ENCODE peak calls at places on chromosomes 2 and 18, in six cellular contexts. One of them, this sample, is unnamed.

GRCh38 chr2:174331731-174332606 is 2.8 kb upstream of the SP9 start:
- DNase-seq in substantia nigra: no peak
- DNase-seq in hypothalamus: no peak
- DNase-seq in neural crest cell: no peak
- DNase-seq in T-cell: no peak
- DNase-seq in suprapubic skin: no peak
- DNase-seq in this sample: no peak

GRCh38 chr2:155250800-155251199 is 552.3 kb downstream of the KCNJ3 start:
- DNase-seq in hypothalamus: no peak
- DNase-seq in suprapubic skin: no peak
- DNase-seq in neural crest cell: no peak
- DNase-seq in T-cell: no peak
- DNase-seq in substantia nigra: no peak
- DNase-seq in this sample: peak

GRCh38 chr2:48799605-48800004 is 44.1 kb upstream of the LHCGR start:
- DNase-seq in neural crest cell: no peak
- DNase-seq in hypothalamus: no peak
- DNase-seq in suprapubic skin: no peak
- DNase-seq in T-cell: no peak
- DNase-seq in substantia nigra: no peak
- DNase-seq in this sample: no peak

GRCh38 chr18:5058768-5059539 is 138.1 kb downstream of the AKAIN1 start:
- DNase-seq in hypothalamus: no peak
- DNase-seq in neural crest cell: no peak
- DNase-seq in suprapubic skin: no peak
- DNase-seq in T-cell: peak
- DNase-seq in substantia nigra: no peak
- DNase-seq in this sample: peak

GRCh38 chr2:60818272-60818671 is 62.2 kb downstream of the PAPOLG start:
- DNase-seq in suprapubic skin: peak
- DNase-seq in neural crest cell: no peak
- DNase-seq in substantia nigra: no peak
- DNase-seq in hypothalamus: no peak
- DNase-seq in T-cell: no peak
- DNase-seq in this sample: no peak

GRCh38 chr2:41836944-41837343 is 210.9 kb upstream of the PKDCC start:
- DNase-seq in T-cell: peak
- DNase-seq in neural crest cell: peak
- DNase-seq in substantia nigra: no peak
- DNase-seq in suprapubic skin: no peak
- DNase-seq in hypothalamus: no peak
- DNase-seq in this sample: no peak

GRCh38 chr2:188897096-188897495 is 77.1 kb upstream of the COL3A1 start:
- DNase-seq in suprapubic skin: no peak
- DNase-seq in hypothalamus: no peak
- DNase-seq in T-cell: no peak
- DNase-seq in substantia nigra: no peak
- DNase-seq in neural crest cell: no peak
- DNase-seq in this sample: no peak

GRCh38 chr2:161232571-161232970 is 72.3 kb downstream of the TANK start:
- DNase-seq in neural crest cell: no peak
- DNase-seq in hypothalamus: no peak
- DNase-seq in T-cell: no peak
- DNase-seq in substantia nigra: no peak
- DNase-seq in suprapubic skin: no peak
- DNase-seq in this sample: no peak

GRCh38 chr2:109523536-109524361 is 90.0 kb downstream of the SEPTIN10 start:
- DNase-seq in T-cell: no peak
- DNase-seq in suprapubic skin: no peak
- DNase-seq in hypothalamus: no peak
- DNase-seq in neural crest cell: no peak
- DNase-seq in substantia nigra: no peak
- DNase-seq in this sample: no peak

GRCh38 chr18:50287028-50287440 is 458 bp downstream of the CXXC1 start:
- DNase-seq in substantia nigra: no peak
- DNase-seq in hypothalamus: peak
- DNase-seq in suprapubic skin: no peak
- DNase-seq in T-cell: no peak
- DNase-seq in neural crest cell: no peak
- DNase-seq in this sample: no peak

GRCh38 chr2:169776483-169776802 is 22.2 kb upstream of the SSB start:
- DNase-seq in hypothalamus: no peak
- DNase-seq in neural crest cell: no peak
- DNase-seq in T-cell: no peak
- DNase-seq in substantia nigra: no peak
- DNase-seq in suprapubic skin: no peak
- DNase-seq in this sample: no peak

GRCh38 chr2:28164280-28164801 is 228.3 kb upstream of the FOSL2 start:
- DNase-seq in substantia nigra: no peak
- DNase-seq in T-cell: no peak
- DNase-seq in hypothalamus: no peak
- DNase-seq in neural crest cell: no peak
- DNase-seq in suprapubic skin: no peak
- DNase-seq in this sample: peak

GRCh38 chr2:119826370-119826961 is 66.7 kb downstream of the PTPN4 start:
- DNase-seq in neural crest cell: peak
- DNase-seq in substantia nigra: no peak
- DNase-seq in T-cell: peak
- DNase-seq in suprapubic skin: no peak
- DNase-seq in hypothalamus: peak
- DNase-seq in this sample: peak

GRCh38 chr2:237208373-237209045 is 122.8 kb downstream of the COPS8 start:
- DNase-seq in neural crest cell: no peak
- DNase-seq in T-cell: no peak
- DNase-seq in substantia nigra: no peak
- DNase-seq in suprapubic skin: no peak
- DNase-seq in hypothalamus: no peak
- DNase-seq in this sample: no peak

GRCh38 chr2:44582363-44583008 is 220.7 kb downstream of the CAMKMT start:
- DNase-seq in suprapubic skin: no peak
- DNase-seq in T-cell: no peak
- DNase-seq in substantia nigra: no peak
- DNase-seq in neural crest cell: no peak
- DNase-seq in hypothalamus: no peak
- DNase-seq in this sample: no peak

GRCh38 chr2:219668316-219668715 is 40.9 kb downstream of the SLC4A3 start:
- DNase-seq in suprapubic skin: no peak
- DNase-seq in neural crest cell: no peak
- DNase-seq in hypothalamus: no peak
- DNase-seq in substantia nigra: no peak
- DNase-seq in T-cell: no peak
- DNase-seq in this sample: no peak

GRCh38 chr18:55833543-55833942 is 245.6 kb upstream of the TCF4 start:
- DNase-seq in T-cell: no peak
- DNase-seq in neural crest cell: no peak
- DNase-seq in hypothalamus: no peak
- DNase-seq in suprapubic skin: no peak
- DNase-seq in substantia nigra: no peak
- DNase-seq in this sample: no peak

GRCh38 chr2:212249451-212249850 is 289.2 kb downstream of the ERBB4 start:
- DNase-seq in substantia nigra: no peak
- DNase-seq in neural crest cell: no peak
- DNase-seq in hypothalamus: no peak
- DNase-seq in suprapubic skin: no peak
- DNase-seq in T-cell: no peak
- DNase-seq in this sample: no peak

GRCh38 chr2:168456526-168457176 is 579 bp downstream of the CERS6 start:
- DNase-seq in substantia nigra: no peak
- DNase-seq in hypothalamus: peak
- DNase-seq in T-cell: no peak
- DNase-seq in neural crest cell: peak
- DNase-seq in suprapubic skin: no peak
- DNase-seq in this sample: peak

GRCh38 chr2:215652432-215652831 is 216.6 kb upstream of the FN1 start:
- DNase-seq in hypothalamus: no peak
- DNase-seq in T-cell: no peak
- DNase-seq in suprapubic skin: no peak
- DNase-seq in neural crest cell: no peak
- DNase-seq in substantia nigra: no peak
- DNase-seq in this sample: no peak

GRCh38 chr2:181077128-181077709 is 96.8 kb downstream of the UBE2E3 start:
- DNase-seq in T-cell: no peak
- DNase-seq in suprapubic skin: no peak
- DNase-seq in hypothalamus: no peak
- DNase-seq in neural crest cell: peak
- DNase-seq in substantia nigra: no peak
- DNase-seq in this sample: peak

GRCh38 chr2:147165682-147166081 is 679.1 kb upstream of the ACVR2A start:
- DNase-seq in hypothalamus: no peak
- DNase-seq in substantia nigra: no peak
- DNase-seq in neural crest cell: no peak
- DNase-seq in T-cell: no peak
- DNase-seq in suprapubic skin: no peak
- DNase-seq in this sample: no peak

GRCh38 chr18:1017679-1018078 is 113.0 kb downstream of the ADCYAP1 start:
- DNase-seq in substantia nigra: no peak
- DNase-seq in T-cell: no peak
- DNase-seq in neural crest cell: no peak
- DNase-seq in hypothalamus: no peak
- DNase-seq in suprapubic skin: no peak
- DNase-seq in this sample: peak

GRCh38 chr2:144948205-144948855 is 428.4 kb upstream of the ZEB2 start:
- DNase-seq in hypothalamus: no peak
- DNase-seq in T-cell: no peak
- DNase-seq in suprapubic skin: no peak
- DNase-seq in neural crest cell: no peak
- DNase-seq in substantia nigra: no peak
- DNase-seq in this sample: no peak

GRCh38 chr2:1489486-1489885 is 76.2 kb downstream of the TPO start:
- DNase-seq in hypothalamus: no peak
- DNase-seq in neural crest cell: no peak
- DNase-seq in suprapubic skin: peak
- DNase-seq in substantia nigra: no peak
- DNase-seq in T-cell: no peak
- DNase-seq in this sample: no peak

GRCh38 chr2:224909885-224910517 is 132.3 kb downstream of the DOCK10 start:
- DNase-seq in substantia nigra: no peak
- DNase-seq in suprapubic skin: peak
- DNase-seq in T-cell: no peak
- DNase-seq in neural crest cell: no peak
- DNase-seq in hypothalamus: peak
- DNase-seq in this sample: peak

GRCh38 chr18:41077076-41077475 is 878.0 kb upstream of the PIK3C3 start:
- DNase-seq in hypothalamus: no peak
- DNase-seq in substantia nigra: no peak
- DNase-seq in neural crest cell: no peak
- DNase-seq in T-cell: no peak
- DNase-seq in suprapubic skin: no peak
- DNase-seq in this sample: no peak

GRCh38 chr2:161170917-161171594 is 10.8 kb downstream of the TANK start:
- DNase-seq in substantia nigra: no peak
- DNase-seq in hypothalamus: no peak
- DNase-seq in neural crest cell: no peak
- DNase-seq in T-cell: no peak
- DNase-seq in suprapubic skin: no peak
- DNase-seq in this sample: no peak

GRCh38 chr2:215409331-215410127 is 26.3 kb downstream of the FN1 start:
- DNase-seq in hypothalamus: no peak
- DNase-seq in neural crest cell: no peak
- DNase-seq in suprapubic skin: no peak
- DNase-seq in T-cell: no peak
- DNase-seq in substantia nigra: no peak
- DNase-seq in this sample: no peak

GRCh38 chr2:104236491-104236890 is 617.4 kb upstream of the POU3F3 start:
- DNase-seq in substantia nigra: no peak
- DNase-seq in neural crest cell: no peak
- DNase-seq in suprapubic skin: no peak
- DNase-seq in T-cell: no peak
- DNase-seq in hypothalamus: no peak
- DNase-seq in this sample: no peak

GRCh38 chr18:12656671-12657047 is 1.2 kb downstream of the SPIRE1 start:
- DNase-seq in T-cell: no peak
- DNase-seq in neural crest cell: no peak
- DNase-seq in hypothalamus: no peak
- DNase-seq in substantia nigra: no peak
- DNase-seq in suprapubic skin: no peak
- DNase-seq in this sample: no peak

GRCh38 chr2:129877795-129878775 is 101.4 kb upstream of the RAB6C start:
- DNase-seq in suprapubic skin: peak
- DNase-seq in T-cell: no peak
- DNase-seq in neural crest cell: peak
- DNase-seq in substantia nigra: peak
- DNase-seq in hypothalamus: peak
- DNase-seq in this sample: peak

GRCh38 chr2:105596522-105596921 is 148.2 kb upstream of the NCK2 start:
- DNase-seq in substantia nigra: no peak
- DNase-seq in hypothalamus: no peak
- DNase-seq in T-cell: no peak
- DNase-seq in suprapubic skin: peak
- DNase-seq in neural crest cell: no peak
- DNase-seq in this sample: no peak

GRCh38 chr2:88690591-88691338 is 708 bp upstream of the RPIA start:
- DNase-seq in hypothalamus: peak
- DNase-seq in suprapubic skin: no peak
- DNase-seq in T-cell: peak
- DNase-seq in substantia nigra: no peak
- DNase-seq in neural crest cell: no peak
- DNase-seq in this sample: no peak

GRCh38 chr2:231673348-231673770 is 35.0 kb upstream of the PTMA start:
- DNase-seq in substantia nigra: no peak
- DNase-seq in neural crest cell: no peak
- DNase-seq in T-cell: no peak
- DNase-seq in hypothalamus: no peak
- DNase-seq in suprapubic skin: no peak
- DNase-seq in this sample: no peak